ENCODE peak calls at places on chromosomes 5 and 9, in six cellular contexts. L is colonic mucosa; R is aorta; V is NCI-H774; E is caudate nucleus; Y is activated CD4-positive, alpha-beta memory T cell treated with anti-CD3 and anti-CD28 coated beads, Interleukin-2, amount 10 ng/mL, durations not matched to agents 7 days and 5 days. K is an unnamed sample.

GRCh38 chr5:78829811-78830499 is 155.2 kb downstream of the ARSB start:
- DNase-seq in R (peak; percentile 78), L (peak; percentile 30), V (no peak), E (peak; percentile 23), Y (no peak), K (no peak)

GRCh38 chr9:107059215-107059614 is 196.2 kb downstream of the ZNF462 start:
- DNase-seq in Y (no peak), V (no peak), L (no peak), R (no peak), E (no peak), K (no peak)

GRCh38 chr9:110282023-110282766 is 25.9 kb upstream of the TXN start:
- DNase-seq in Y (no peak), L (no peak), V (no peak), R (no peak), E (no peak), K (peak; percentile 23)

GRCh38 chr5:148421661-148422060 is 37.9 kb downstream of the FBXO38 start:
- DNase-seq in E (no peak), L (no peak), R (no peak), Y (no peak), V (no peak), K (no peak)

GRCh38 chr9:118652258-118652657 is 717.0 kb downstream of the BRINP1 start:
- DNase-seq in L (no peak), R (no peak), Y (no peak), V (no peak), E (no peak), K (no peak)

GRCh38 chr9:133002147-133003070 is 23.9 kb downstream of the GFI1B start:
- DNase-seq in V (no peak), R (no peak), Y (no peak), E (no peak), L (no peak), K (no peak)

GRCh38 chr5:141003791-141004601 is 37.7 kb downstream of the PCDHAC2 start:
- DNase-seq in E (no peak), R (no peak), Y (no peak), V (peak; percentile 75), L (no peak), K (no peak)

GRCh38 chr5:81006955-81007636 is 46.9 kb downstream of the RASGRF2 start:
- DNase-seq in Y (peak; percentile 36), R (no peak), V (no peak), E (no peak), L (no peak), K (no peak)

K was measured in Kasumi-1.